ENCODE peak calls at places on chromosome 9, in four cellular contexts. One of them, this sample, is unnamed.

GRCh38 chr9:125430611-125431305 is 169.1 kb downstream of the GAPVD1 start:
- DNase-seq in activated T-cell treated with anti-CD3 and anti-CD28 coated beads, Interleukin-2, amount 50 U/mL, for 72 hours: no peak
- DNase-seq in NCI-H1417: no peak
- DNase-seq in HCT116: no peak
- DNase-seq in this sample: no peak

GRCh38 chr9:31612336-31613030 is 772.0 kb upstream of the ACO1 start:
- DNase-seq in activated T-cell treated with anti-CD3 and anti-CD28 coated beads, Interleukin-2, amount 50 U/mL, for 72 hours: no peak
- DNase-seq in NCI-H1417: no peak
- DNase-seq in HCT116: no peak
- DNase-seq in this sample: no peak

GRCh38 chr9:32589083-32589713 is 16.2 kb upstream of the NDUFB6 start:
- DNase-seq in activated T-cell treated with anti-CD3 and anti-CD28 coated beads, Interleukin-2, amount 50 U/mL, for 72 hours: no peak
- DNase-seq in NCI-H1417: peak
- DNase-seq in HCT116: peak
- DNase-seq in this sample: peak

GRCh38 chr9:108709126-108709525 is 146.7 kb downstream of the ACTL7B start:
- DNase-seq in activated T-cell treated with anti-CD3 and anti-CD28 coated beads, Interleukin-2, amount 50 U/mL, for 72 hours: no peak
- DNase-seq in NCI-H1417: no peak
- DNase-seq in HCT116: no peak
- DNase-seq in this sample: no peak

GRCh38 chr9:29556317-29556716 is 1983.0 kb upstream of the C9orf72 start:
- DNase-seq in activated T-cell treated with anti-CD3 and anti-CD28 coated beads, Interleukin-2, amount 50 U/mL, for 72 hours: no peak
- DNase-seq in NCI-H1417: no peak
- DNase-seq in HCT116: no peak
- DNase-seq in this sample: no peak

GRCh38 chr9:78127271-78128225 is 95.9 kb upstream of the GNAQ start:
- DNase-seq in activated T-cell treated with anti-CD3 and anti-CD28 coated beads, Interleukin-2, amount 50 U/mL, for 72 hours: no peak
- DNase-seq in NCI-H1417: no peak
- DNase-seq in HCT116: no peak
- DNase-seq in this sample: no peak

GRCh38 chr9:127131871-127132270 is 9.4 kb upstream of the ANGPTL2 start:
- DNase-seq in activated T-cell treated with anti-CD3 and anti-CD28 coated beads, Interleukin-2, amount 50 U/mL, for 72 hours: no peak
- DNase-seq in NCI-H1417: no peak
- DNase-seq in HCT116: peak
- DNase-seq in this sample: no peak

GRCh38 chr9:75071530-75072122 is 16.3 kb downstream of the NMRK1 start:
- DNase-seq in activated T-cell treated with anti-CD3 and anti-CD28 coated beads, Interleukin-2, amount 50 U/mL, for 72 hours: peak
- DNase-seq in NCI-H1417: no peak
- DNase-seq in HCT116: peak
- DNase-seq in this sample: no peak

GRCh38 chr9:14935917-14936316 is 25.7 kb upstream of the FREM1 start:
- DNase-seq in activated T-cell treated with anti-CD3 and anti-CD28 coated beads, Interleukin-2, amount 50 U/mL, for 72 hours: no peak
- DNase-seq in NCI-H1417: peak
- DNase-seq in HCT116: no peak
- DNase-seq in this sample: no peak

GRCh38 chr9:131732061-131732526 is 7.8 kb downstream of the RAPGEF1 start:
- DNase-seq in activated T-cell treated with anti-CD3 and anti-CD28 coated beads, Interleukin-2, amount 50 U/mL, for 72 hours: no peak
- DNase-seq in NCI-H1417: no peak
- DNase-seq in HCT116: no peak
- DNase-seq in this sample: peak

GRCh38 chr9:124527781-124528180 is 20.6 kb upstream of the NR5A1 start:
- DNase-seq in activated T-cell treated with anti-CD3 and anti-CD28 coated beads, Interleukin-2, amount 50 U/mL, for 72 hours: no peak
- DNase-seq in NCI-H1417: no peak
- DNase-seq in HCT116: no peak
- DNase-seq in this sample: no peak

GRCh38 chr9:123484130-123484529 is 128.1 kb downstream of the CRB2 start:
- DNase-seq in activated T-cell treated with anti-CD3 and anti-CD28 coated beads, Interleukin-2, amount 50 U/mL, for 72 hours: no peak
- DNase-seq in NCI-H1417: no peak
- DNase-seq in HCT116: no peak
- DNase-seq in this sample: no peak

GRCh38 chr9:116094846-116095245 is 58.7 kb upstream of the PAPPA start:
- DNase-seq in activated T-cell treated with anti-CD3 and anti-CD28 coated beads, Interleukin-2, amount 50 U/mL, for 72 hours: no peak
- DNase-seq in NCI-H1417: no peak
- DNase-seq in HCT116: no peak
- DNase-seq in this sample: no peak

GRCh38 chr9:115649991-115650472 is 503.6 kb upstream of the PAPPA start:
- DNase-seq in activated T-cell treated with anti-CD3 and anti-CD28 coated beads, Interleukin-2, amount 50 U/mL, for 72 hours: no peak
- DNase-seq in NCI-H1417: no peak
- DNase-seq in HCT116: no peak
- DNase-seq in this sample: no peak